ENCODE peak calls at places on chromosomes 7 and 10, in four cellular contexts. U, I, A and N are unnamed samples.
A peak's percentile ranks its signal among the peaks of the same experiment; 100 is the strongest.

GRCh38 chr7:101554584-101555268 is 74.4 kb downstream of the MYL10 start:
- DNase-seq in U (peak; percentile 23), I (no peak), A (no peak), N (no peak)

GRCh38 chr10:110774069-110775021 is 97.4 kb upstream of the PDCD4 start:
- DNase-seq in U (no peak), I (no peak), A (no peak), N (no peak)

GRCh38 chr7:28165971-28166955 is 14.3 kb downstream of the JAZF1 start:
- DNase-seq in U (no peak), I (no peak), A (no peak), N (no peak)

GRCh38 chr7:76377186-76377918 is 18.6 kb upstream of the YWHAG start:
- DNase-seq in U (no peak), I (no peak), A (no peak), N (no peak)

GRCh38 chr10:62815373-62816111 is 624 bp downstream of the EGR2 start:
- DNase-seq in U (peak; percentile 57), I (no peak), A (no peak), N (peak; percentile 54)

GRCh38 chr10:43842496-43842895 is 193.8 kb upstream of the ZNF32 start:
- DNase-seq in U (no peak), I (no peak), A (no peak), N (no peak)

GRCh38 chr7:16975712-16976111 is 93.9 kb upstream of the AGR3 start:
- DNase-seq in U (no peak), I (no peak), A (no peak), N (no peak)

GRCh38 chr7:137820677-137821420 is 25.9 kb downstream of the DGKI start:
- DNase-seq in U (no peak), I (no peak), A (no peak), N (no peak)

GRCh38 chr10:36188054-36188453 is 546.0 kb upstream of the FZD8 start:
- DNase-seq in U (no peak), I (no peak), A (no peak), N (no peak)

GRCh38 chr10:69801094-69801433 is 642 bp upstream of the COL13A1 start:
- DNase-seq in U (peak; percentile 62), I (peak; percentile 55), A (no peak), N (peak; percentile 57)

GRCh38 chr7:83835424-83835823 is 186.5 kb upstream of the SEMA3E start:
- DNase-seq in U (no peak), I (no peak), A (no peak), N (no peak)

GRCh38 chr10:1416456-1417037 is 320.8 kb downstream of the ADARB2 start:
- DNase-seq in U (no peak), I (no peak), A (no peak), N (no peak)

GRCh38 chr10:71631007-71631859 is 88.3 kb downstream of the C10orf105 start:
- DNase-seq in U (no peak), I (no peak), A (no peak), N (no peak)

GRCh38 chr10:69090687-69091450 is 3.0 kb downstream of the SRGN start:
- DNase-seq in U (no peak), I (no peak), A (no peak), N (no peak)

GRCh38 chr7:130421685-130422084 is 19.1 kb downstream of the CEP41 start:
- DNase-seq in U (no peak), I (no peak), A (no peak), N (no peak)

GRCh38 chr10:125201108-125201524 is 40.8 kb upstream of the CTBP2 start:
- DNase-seq in U (no peak), I (no peak), A (no peak), N (no peak)

GRCh38 chr10:100982916-100983830 is 4.1 kb downstream of the MRPL43 start:
- DNase-seq in U (peak; percentile 41), I (peak; percentile 6), A (no peak), N (peak; percentile 40)

GRCh38 chr10:102408728-102409603 is 9.6 kb downstream of the PSD start:
- DNase-seq in U (peak; percentile 70), I (peak; percentile 64), A (peak; percentile 49), N (peak; percentile 47)

GRCh38 chr10:132701099-132701845 is 84.7 kb downstream of the NKX6-2 start:
- DNase-seq in U (no peak), I (no peak), A (no peak), N (peak; percentile 37)

GRCh38 chr7:133936074-133936473 is 191.1 kb upstream of the LRGUK start:
- DNase-seq in U (no peak), I (no peak), A (no peak), N (no peak)

GRCh38 chr7:22001345-22002004 is 55.8 kb upstream of the CDCA7L start:
- DNase-seq in U (no peak), I (no peak), A (no peak), N (no peak)

GRCh38 chr7:103715376-103716110 is 269.5 kb upstream of the SLC26A5 start:
- DNase-seq in U (no peak), I (no peak), A (no peak), N (no peak)

GRCh38 chr10:65291276-65291675 is 1634.6 kb upstream of the LRRTM3 start:
- DNase-seq in U (no peak), I (no peak), A (no peak), N (no peak)

GRCh38 chr10:89224697-89225443 is 17.8 kb upstream of the CH25H start:
- DNase-seq in U (no peak), I (no peak), A (no peak), N (peak; percentile 68)

GRCh38 chr10:52779541-52780390 is 7.2 kb upstream of the MBL2 start:
- DNase-seq in U (peak; percentile 71), I (peak; percentile 54), A (no peak), N (peak; percentile 55)

GRCh38 chr7:43954524-43955228 is 28.4 kb downstream of the UBE2D4 start:
- DNase-seq in U (peak; percentile 77), I (peak; percentile 22), A (no peak), N (no peak)

GRCh38 chr7:145957160-145957890 is 159.3 kb upstream of the CNTNAP2 start:
- DNase-seq in U (no peak), I (no peak), A (no peak), N (no peak)

GRCh38 chr10:96017227-96017687 is 26.1 kb upstream of the CCNJ start:
- DNase-seq in U (peak; percentile 62), I (peak; percentile 21), A (no peak), N (no peak)

GRCh38 chr7:28711096-28711495 is 247.0 kb downstream of the TRIL start:
- DNase-seq in U (no peak), I (no peak), A (no peak), N (no peak)

GRCh38 chr10:101974091-101974799 is 81.7 kb downstream of the ARMH3 start:
- DNase-seq in U (no peak), I (no peak), A (no peak), N (no peak)

GRCh38 chr7:120989571-120990220 is 1.2 kb downstream of the CPED1 start:
- DNase-seq in U (no peak), I (no peak), A (no peak), N (no peak)

GRCh38 chr10:78354101-78354500 is 320.4 kb downstream of the RPS24 start:
- DNase-seq in U (no peak), I (no peak), A (no peak), N (no peak)

GRCh38 chr7:139004321-139005075 is 23.3 kb upstream of the KIAA1549 start:
- DNase-seq in U (no peak), I (no peak), A (no peak), N (no peak)

GRCh38 chr7:10239643-10240345 is 733.9 kb upstream of the PHF14 start:
- DNase-seq in U (no peak), I (no peak), A (no peak), N (no peak)

GRCh38 chr10:121531830-121532178 is 66.4 kb downstream of the FGFR2 start:
- DNase-seq in U (no peak), I (no peak), A (no peak), N (no peak)

GRCh38 chr10:121527690-121528089 is 70.6 kb downstream of the FGFR2 start:
- DNase-seq in U (no peak), I (peak; percentile 28), A (no peak), N (peak; percentile 62)

GRCh38 chr10:121532465-121532864 is 65.8 kb downstream of the FGFR2 start:
- DNase-seq in U (no peak), I (no peak), A (no peak), N (no peak)

GRCh38 chr10:121530481-121531075 is 67.7 kb downstream of the FGFR2 start:
- DNase-seq in U (no peak), I (no peak), A (no peak), N (no peak)

DNA sequence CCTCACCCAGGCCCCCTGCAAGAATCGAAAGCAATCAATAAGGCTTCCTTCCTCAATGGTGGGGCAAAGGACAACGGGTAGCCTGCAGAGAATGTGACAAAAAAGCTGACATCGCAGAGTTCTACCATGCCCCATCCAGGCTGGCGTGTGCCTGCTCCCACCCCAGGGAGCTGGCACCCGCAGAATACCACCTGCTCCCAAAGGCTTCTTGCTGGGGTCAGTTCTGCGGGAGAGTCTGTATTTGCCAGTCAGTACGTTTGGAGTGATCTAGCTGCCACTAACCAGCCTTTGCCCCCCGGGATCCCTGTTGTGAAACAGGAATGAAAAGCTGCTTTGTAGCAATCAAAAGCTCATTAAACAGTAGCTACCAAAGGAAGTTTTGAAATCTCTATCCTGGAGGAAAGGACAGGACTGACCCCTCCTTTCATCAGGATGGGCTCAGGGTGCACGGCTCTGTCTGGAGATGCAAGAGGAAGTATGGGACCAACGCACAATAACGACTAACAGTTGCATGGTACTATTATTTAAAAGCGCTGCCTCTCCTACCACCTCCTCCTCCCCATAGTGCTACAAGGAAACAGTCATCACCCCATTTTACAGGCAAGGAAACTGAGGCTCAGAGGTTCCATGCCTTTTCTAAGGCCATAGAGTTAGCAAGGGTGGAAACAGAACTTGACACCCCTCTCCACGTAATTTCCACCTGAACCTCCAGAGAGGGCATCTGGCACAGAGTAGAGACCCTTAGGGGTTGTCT is 67.0 kb downstream of the FGFR2 start:
- DNase-seq in U (no peak), I (no peak), A (no peak), N (no peak)
- H3K27ac ChIP-seq in U (no peak overlapping the region), I (no peak overlapping the region), A (no peak overlapping the region), N (no peak overlapping the region)

DNA sequence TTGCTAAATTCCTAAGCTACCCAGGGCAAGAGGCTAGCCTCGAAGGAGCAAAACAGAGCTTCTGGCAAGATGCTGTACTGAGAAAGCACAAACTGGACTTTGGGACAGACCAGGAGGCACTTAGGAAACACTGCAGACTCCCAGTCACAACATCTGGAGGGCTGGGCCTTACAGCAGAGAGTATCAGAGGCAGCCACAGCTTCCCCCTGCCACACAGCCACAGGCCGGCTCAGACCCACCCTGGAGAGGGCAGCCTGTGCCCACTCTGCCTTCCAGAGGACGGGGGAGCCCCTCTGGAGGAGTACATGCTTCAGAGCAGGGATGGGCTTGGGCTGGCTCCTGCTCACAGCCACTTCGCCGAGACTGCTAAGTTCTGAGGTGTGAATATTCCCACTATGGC is 17.4 kb downstream of the ESYT2 start:
- DNase-seq in U (no peak), I (no peak), A (no peak), N (no peak)
- H3K4me1 ChIP-seq in U (no peaks in the 10 kb centered on the region), I (peaks cover 16% of the 10 kb centered on the region), A (peaks cover 77% of the 10 kb centered on the region), N (peaks cover 66% of the 10 kb centered on the region)

GRCh38 chr7:150377116-150377979 is 1.8 kb upstream of the ZNF775 start:
- DNase-seq in U (peak; percentile 61), I (peak; percentile 60), A (no peak), N (no peak)
- H3K27ac ChIP-seq in U (peak overlapping the region; percentile 84), I (peak overlapping the region; percentile 95), A (peak overlapping the region; percentile 4), N (peak overlapping the region; percentile 91)

DNA sequence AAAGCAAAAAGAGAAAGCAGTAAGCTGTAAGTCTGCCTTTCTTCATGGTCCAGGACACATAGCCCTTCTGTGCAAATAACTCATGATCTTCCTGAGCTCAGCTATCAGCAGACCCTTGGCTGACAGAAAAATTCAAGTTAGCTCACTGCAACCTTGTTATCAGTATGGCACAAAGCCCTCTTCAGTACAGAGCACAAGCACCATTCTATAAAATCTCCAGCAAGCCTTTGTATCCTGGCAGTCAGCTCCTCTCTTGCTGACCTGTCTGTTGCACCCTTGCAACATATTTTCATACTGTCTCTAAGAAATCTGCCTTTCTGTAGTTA is 29.4 kb downstream of the WASL start:
- DNase-seq in U (no peak), I (no peak), A (no peak), N (no peak)
- H3K4me1 ChIP-seq in U (no peaks in the 10 kb centered on the region), I (peaks cover 7% of the 10 kb centered on the region), A (peaks cover 14% of the 10 kb centered on the region), N (peaks cover 39% of the 10 kb centered on the region)